ENCODE peak calls at places on chromosomes 11 and 22, in five cellular contexts. One of them, this sample, is unnamed.

GRCh38 chr22:45867906-45868555 is 108.9 kb downstream of the WNT7B start:
- DNase-seq in AG09309: no peak
- DNase-seq in stimulated activated CD8-positive, alpha-beta memory T cell treated with anti-CD3 and anti-CD28 coated beads, Interleukin-15, amount 100 ng/mL, for 1 hour: no peak
- DNase-seq in fibroblast of lung: no peak
- DNase-seq in neural progenitor cell: no peak
- DNase-seq in this sample: no peak

GRCh38 chr11:19931768-19932369 is 219.2 kb downstream of the NAV2 start:
- DNase-seq in AG09309: no peak
- DNase-seq in stimulated activated CD8-positive, alpha-beta memory T cell treated with anti-CD3 and anti-CD28 coated beads, Interleukin-15, amount 100 ng/mL, for 1 hour: no peak
- DNase-seq in fibroblast of lung: no peak
- DNase-seq in neural progenitor cell: no peak
- DNase-seq in this sample: no peak

GRCh38 chr22:34390400-34390799 is 470.1 kb upstream of the LARGE1 start:
- DNase-seq in AG09309: no peak
- DNase-seq in stimulated activated CD8-positive, alpha-beta memory T cell treated with anti-CD3 and anti-CD28 coated beads, Interleukin-15, amount 100 ng/mL, for 1 hour: no peak
- DNase-seq in fibroblast of lung: no peak
- DNase-seq in neural progenitor cell: peak; percentile 6
- DNase-seq in this sample: no peak

GRCh38 chr11:86629070-86629706 is 43.2 kb downstream of the ME3 start:
- DNase-seq in AG09309: peak; percentile 21
- DNase-seq in stimulated activated CD8-positive, alpha-beta memory T cell treated with anti-CD3 and anti-CD28 coated beads, Interleukin-15, amount 100 ng/mL, for 1 hour: no peak
- DNase-seq in fibroblast of lung: no peak
- DNase-seq in neural progenitor cell: no peak
- DNase-seq in this sample: no peak

GRCh38 chr11:12963051-12963450 is 46.1 kb upstream of the RASSF10 start:
- DNase-seq in AG09309: no peak
- DNase-seq in stimulated activated CD8-positive, alpha-beta memory T cell treated with anti-CD3 and anti-CD28 coated beads, Interleukin-15, amount 100 ng/mL, for 1 hour: no peak
- DNase-seq in fibroblast of lung: no peak
- DNase-seq in neural progenitor cell: peak; percentile 7
- DNase-seq in this sample: no peak

GRCh38 chr11:64767344-64768299 is 7.8 kb upstream of the PYGM start:
- DNase-seq in AG09309: no peak
- DNase-seq in stimulated activated CD8-positive, alpha-beta memory T cell treated with anti-CD3 and anti-CD28 coated beads, Interleukin-15, amount 100 ng/mL, for 1 hour: peak; percentile 74
- DNase-seq in fibroblast of lung: peak; percentile 54
- DNase-seq in neural progenitor cell: peak; percentile 84
- DNase-seq in this sample: no peak

GRCh38 chr11:121723261-121723741 is 270.5 kb upstream of the SORL1-AS1 start:
- DNase-seq in AG09309: no peak
- DNase-seq in stimulated activated CD8-positive, alpha-beta memory T cell treated with anti-CD3 and anti-CD28 coated beads, Interleukin-15, amount 100 ng/mL, for 1 hour: no peak
- DNase-seq in fibroblast of lung: peak; percentile 60
- DNase-seq in neural progenitor cell: peak; percentile 37
- DNase-seq in this sample: no peak

GRCh38 chr22:19723165-19723989 is at the start of gene GP1BB:
- DNase-seq in AG09309: no peak
- DNase-seq in stimulated activated CD8-positive, alpha-beta memory T cell treated with anti-CD3 and anti-CD28 coated beads, Interleukin-15, amount 100 ng/mL, for 1 hour: no peak
- DNase-seq in fibroblast of lung: peak; percentile 54
- DNase-seq in neural progenitor cell: peak; percentile 81
- DNase-seq in this sample: no peak

GRCh38 chr11:64250875-64251721 is at the start of gene PLCB3:
- DNase-seq in AG09309: no peak
- DNase-seq in stimulated activated CD8-positive, alpha-beta memory T cell treated with anti-CD3 and anti-CD28 coated beads, Interleukin-15, amount 100 ng/mL, for 1 hour: no peak
- DNase-seq in fibroblast of lung: peak; percentile 12
- DNase-seq in neural progenitor cell: peak; percentile 83
- DNase-seq in this sample: no peak

GRCh38 chr11:61495801-61496601 is 12.5 kb upstream of the LRRC10B start:
- DNase-seq in AG09309: no peak
- DNase-seq in stimulated activated CD8-positive, alpha-beta memory T cell treated with anti-CD3 and anti-CD28 coated beads, Interleukin-15, amount 100 ng/mL, for 1 hour: no peak
- DNase-seq in fibroblast of lung: no peak
- DNase-seq in neural progenitor cell: no peak
- DNase-seq in this sample: no peak

GRCh38 chr11:61700720-61701119 is 20.5 kb downstream of the DAGLA start:
- DNase-seq in AG09309: no peak
- DNase-seq in stimulated activated CD8-positive, alpha-beta memory T cell treated with anti-CD3 and anti-CD28 coated beads, Interleukin-15, amount 100 ng/mL, for 1 hour: no peak
- DNase-seq in fibroblast of lung: no peak
- DNase-seq in neural progenitor cell: no peak
- DNase-seq in this sample: no peak

GRCh38 chr11:61352038-61352437 is 9.6 kb downstream of the CYB561A3 start:
- DNase-seq in AG09309: no peak
- DNase-seq in stimulated activated CD8-positive, alpha-beta memory T cell treated with anti-CD3 and anti-CD28 coated beads, Interleukin-15, amount 100 ng/mL, for 1 hour: no peak
- DNase-seq in fibroblast of lung: no peak
- DNase-seq in neural progenitor cell: no peak
- DNase-seq in this sample: no peak

GRCh38 chr22:17872491-17872890 is 98.2 kb upstream of the BID start:
- DNase-seq in AG09309: no peak
- DNase-seq in stimulated activated CD8-positive, alpha-beta memory T cell treated with anti-CD3 and anti-CD28 coated beads, Interleukin-15, amount 100 ng/mL, for 1 hour: no peak
- DNase-seq in fibroblast of lung: peak; percentile 68
- DNase-seq in neural progenitor cell: no peak
- DNase-seq in this sample: no peak

GRCh38 chr11:76781046-76781801 is 1.9 kb upstream of the TSKU start:
- DNase-seq in AG09309: no peak
- DNase-seq in stimulated activated CD8-positive, alpha-beta memory T cell treated with anti-CD3 and anti-CD28 coated beads, Interleukin-15, amount 100 ng/mL, for 1 hour: no peak
- DNase-seq in fibroblast of lung: no peak
- DNase-seq in neural progenitor cell: no peak
- DNase-seq in this sample: no peak

GRCh38 chr11:103673773-103674172 is 362.7 kb upstream of the DDI1 start:
- DNase-seq in AG09309: peak; percentile 20
- DNase-seq in stimulated activated CD8-positive, alpha-beta memory T cell treated with anti-CD3 and anti-CD28 coated beads, Interleukin-15, amount 100 ng/mL, for 1 hour: no peak
- DNase-seq in fibroblast of lung: peak; percentile 62
- DNase-seq in neural progenitor cell: no peak
- DNase-seq in this sample: no peak

GRCh38 chr11:124194696-124195418 is 11.7 kb downstream of the OR10D3 start:
- DNase-seq in AG09309: peak; percentile 10
- DNase-seq in stimulated activated CD8-positive, alpha-beta memory T cell treated with anti-CD3 and anti-CD28 coated beads, Interleukin-15, amount 100 ng/mL, for 1 hour: no peak
- DNase-seq in fibroblast of lung: peak; percentile 28
- DNase-seq in neural progenitor cell: peak; percentile 72
- DNase-seq in this sample: peak; percentile 14

GRCh38 chr11:46363455-46363920 is 16.2 kb downstream of the DGKZ start:
- DNase-seq in AG09309: no peak
- DNase-seq in stimulated activated CD8-positive, alpha-beta memory T cell treated with anti-CD3 and anti-CD28 coated beads, Interleukin-15, amount 100 ng/mL, for 1 hour: no peak
- DNase-seq in fibroblast of lung: peak; percentile 57
- DNase-seq in neural progenitor cell: no peak
- DNase-seq in this sample: no peak

GRCh38 chr11:87092567-87092966 is 54.8 kb downstream of the TMEM135 start:
- DNase-seq in AG09309: no peak
- DNase-seq in stimulated activated CD8-positive, alpha-beta memory T cell treated with anti-CD3 and anti-CD28 coated beads, Interleukin-15, amount 100 ng/mL, for 1 hour: no peak
- DNase-seq in fibroblast of lung: no peak
- DNase-seq in neural progenitor cell: no peak
- DNase-seq in this sample: no peak

GRCh38 chr11:78840623-78841022 is 266.0 kb upstream of the NARS2 start:
- DNase-seq in AG09309: peak; percentile 80
- DNase-seq in stimulated activated CD8-positive, alpha-beta memory T cell treated with anti-CD3 and anti-CD28 coated beads, Interleukin-15, amount 100 ng/mL, for 1 hour: no peak
- DNase-seq in fibroblast of lung: no peak
- DNase-seq in neural progenitor cell: no peak
- DNase-seq in this sample: no peak

GRCh38 chr11:66317322-66317765 is 500 bp upstream of the CD248 start:
- DNase-seq in AG09309: no peak
- DNase-seq in stimulated activated CD8-positive, alpha-beta memory T cell treated with anti-CD3 and anti-CD28 coated beads, Interleukin-15, amount 100 ng/mL, for 1 hour: no peak
- DNase-seq in fibroblast of lung: peak; percentile 20
- DNase-seq in neural progenitor cell: no peak
- DNase-seq in this sample: no peak

GRCh38 chr11:4589024-4589423 is 4.8 kb upstream of the OR52I1 start:
- DNase-seq in AG09309: no peak
- DNase-seq in stimulated activated CD8-positive, alpha-beta memory T cell treated with anti-CD3 and anti-CD28 coated beads, Interleukin-15, amount 100 ng/mL, for 1 hour: no peak
- DNase-seq in fibroblast of lung: no peak
- DNase-seq in neural progenitor cell: no peak
- DNase-seq in this sample: no peak

GRCh38 chr11:117927926-117928325 is 1.3 kb downstream of the TMPRSS13 start:
- DNase-seq in AG09309: no peak
- DNase-seq in stimulated activated CD8-positive, alpha-beta memory T cell treated with anti-CD3 and anti-CD28 coated beads, Interleukin-15, amount 100 ng/mL, for 1 hour: no peak
- DNase-seq in fibroblast of lung: no peak
- DNase-seq in neural progenitor cell: no peak
- DNase-seq in this sample: no peak

GRCh38 chr11:31757245-31757835 is 53.8 kb downstream of the PAX6 start:
- DNase-seq in AG09309: no peak
- DNase-seq in stimulated activated CD8-positive, alpha-beta memory T cell treated with anti-CD3 and anti-CD28 coated beads, Interleukin-15, amount 100 ng/mL, for 1 hour: no peak
- DNase-seq in fibroblast of lung: peak; percentile 11
- DNase-seq in neural progenitor cell: no peak
- DNase-seq in this sample: no peak

GRCh38 chr22:40177738-40178416 is at the start of gene TNRC6B:
- DNase-seq in AG09309: peak; percentile 92
- DNase-seq in stimulated activated CD8-positive, alpha-beta memory T cell treated with anti-CD3 and anti-CD28 coated beads, Interleukin-15, amount 100 ng/mL, for 1 hour: peak; percentile 44
- DNase-seq in fibroblast of lung: peak; percentile 98
- DNase-seq in neural progenitor cell: peak; percentile 93
- DNase-seq in this sample: peak; percentile 87

GRCh38 chr11:64856382-64857227 is 12.2 kb upstream of the CDC42BPG start:
- DNase-seq in AG09309: no peak
- DNase-seq in stimulated activated CD8-positive, alpha-beta memory T cell treated with anti-CD3 and anti-CD28 coated beads, Interleukin-15, amount 100 ng/mL, for 1 hour: no peak
- DNase-seq in fibroblast of lung: peak; percentile 81
- DNase-seq in neural progenitor cell: no peak
- DNase-seq in this sample: no peak

GRCh38 chr22:32987081-32987631 is 71.0 kb downstream of the SYN3 start:
- DNase-seq in AG09309: peak; percentile 11
- DNase-seq in stimulated activated CD8-positive, alpha-beta memory T cell treated with anti-CD3 and anti-CD28 coated beads, Interleukin-15, amount 100 ng/mL, for 1 hour: no peak
- DNase-seq in fibroblast of lung: peak; percentile 93
- DNase-seq in neural progenitor cell: peak; percentile 90
- DNase-seq in this sample: no peak

This sample was measured in NCI-H2081 treated with DMSO at 0.1 percent for 48 hours.